ENCODE peak calls at places on chromosomes 5 and 9, in six cellular contexts. Q is brain microvascular endothelial cell, J is heart left ventricle, T is AG09309, D is WERI-Rb-1, N is PC-3. E is an unnamed sample.

GRCh38 chr5:41252036-41252435 is 38.7 kb upstream of the C6 start:
- DNase-seq in Q (no peak), T (no peak), J (no peak), D (no peak), N (peak), E (no peak)

GRCh38 chr9:547309-547708 is 294.2 kb upstream of the DMRT1 start:
- DNase-seq in Q (no peak), N (no peak), T (no peak), J (no peak), D (no peak), E (no peak)

GRCh38 chr5:93583525-93583798 is 440 bp downstream of the NR2F1 start:
- DNase-seq in Q (no peak), T (no peak), D (no peak), N (peak), J (no peak), E (no peak)

GRCh38 chr9:89466451-89467277 is 31.2 kb downstream of the SEMA4D start:
- DNase-seq in Q (no peak), J (no peak), N (no peak), D (no peak), T (no peak), E (no peak)

GRCh38 chr9:32255026-32255425 is 129.4 kb upstream of the ACO1 start:
- DNase-seq in T (no peak), D (no peak), J (no peak), N (no peak), Q (no peak), E (no peak)

GRCh38 chr9:71303351-71303750 is 181.9 kb upstream of the TRPM3 start:
- DNase-seq in N (no peak), T (no peak), J (no peak), D (no peak), Q (no peak), E (no peak)

GRCh38 chr9:86783884-86784283 is 163.4 kb downstream of the GAS1 start:
- DNase-seq in Q (peak), N (no peak), J (no peak), T (peak), D (no peak), E (peak)

GRCh38 chr9:114493521-114494184 is 11.6 kb downstream of the WHRN start:
- DNase-seq in N (no peak), J (no peak), T (no peak), Q (no peak), D (no peak), E (no peak)

GRCh38 chr5:14675865-14676300 is 11.4 kb downstream of the OTULIN start:
- DNase-seq in J (no peak), Q (no peak), N (no peak), T (no peak), D (no peak), E (no peak)

GRCh38 chr9:21777701-21778100 is 24.7 kb upstream of the MTAP start:
- DNase-seq in T (peak), Q (peak), J (no peak), N (peak), D (no peak), E (peak)

GRCh38 chr5:76422175-76422574 is 19.1 kb downstream of the IQGAP2 start:
- DNase-seq in J (no peak), T (no peak), N (no peak), Q (no peak), D (no peak), E (no peak)

GRCh38 chr5:92222449-92222848 is 839.3 kb upstream of the ARRDC3 start:
- DNase-seq in T (no peak), D (peak), Q (peak), N (peak), J (no peak), E (peak)

GRCh38 chr9:111903996-111904395 is 7.4 kb downstream of the UGCG start:
- DNase-seq in D (no peak), N (no peak), J (no peak), T (no peak), Q (no peak), E (no peak)

DNA sequence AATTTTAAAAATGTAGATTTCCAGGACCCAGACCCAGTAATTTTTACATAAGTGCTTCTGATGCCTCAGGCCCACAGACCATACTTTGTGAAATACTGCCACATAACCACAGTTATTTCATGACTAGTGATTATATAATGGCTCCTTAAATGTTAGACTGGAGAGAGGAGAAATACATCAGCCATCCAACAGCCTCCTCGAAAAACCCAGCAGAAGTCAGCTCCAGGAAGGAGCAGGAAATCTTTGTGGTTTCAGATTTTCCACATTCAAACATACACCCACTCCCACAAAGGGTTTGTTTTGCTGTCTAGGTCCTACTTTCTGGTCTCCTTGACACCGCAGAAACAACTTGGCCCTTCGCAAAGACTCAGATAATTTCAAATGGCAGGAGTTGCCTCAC is 455.2 kb downstream of the DTWD2 start:
- DNase-seq in D (no peak), T (no peak), Q (no peak), N (no peak), J (no peak), E (no peak)
- TF ChIP-seq CTCF in D (no peak), T (no peak), Q (no peak), N (no peak), J (no peak), E (no peak)

GRCh38 chr5:175575301-175575700 is 82.6 kb upstream of the HRH2 start:
- DNase-seq in Q (no peak), D (no peak), J (no peak), T (no peak), N (no peak), E (no peak)

GRCh38 chr5:175576096-175576495 is 81.8 kb upstream of the HRH2 start:
- DNase-seq in Q (no peak), N (no peak), T (no peak), J (no peak), D (no peak), E (no peak)

GRCh38 chr5:175569701-175570100 is 88.2 kb upstream of the HRH2 start:
- DNase-seq in T (no peak), Q (no peak), D (no peak), J (no peak), N (no peak), E (no peak)

GRCh38 chr5:175573493-175574269 is 84.2 kb upstream of the HRH2 start:
- DNase-seq in J (no peak), N (no peak), T (no peak), Q (no peak), D (no peak), E (no peak)

GRCh38 chr5:175572922-175573321 is 84.9 kb upstream of the HRH2 start:
- DNase-seq in D (no peak), Q (peak), T (peak), N (no peak), J (peak), E (peak)
- H3K4me3 ChIP-seq in D (no peak), Q (no peak), T (no peak), N (no peak), J (no peak), E (no peak)

GRCh38 chr5:131389869-131390265 is 126.0 kb downstream of the CDC42SE2 start:
- DNase-seq in Q (no peak), J (no peak), T (no peak), D (no peak), N (no peak), E (no peak)
- TF ChIP-seq CTCF in Q (no peak), J (no peak), T (no peak), D (no peak), N (no peak), E (no peak)

GRCh38 chr9:1879501-1879900 is 135.6 kb upstream of the SMARCA2 start:
- DNase-seq in N (no peak), D (no peak), Q (no peak), T (no peak), J (no peak), E (no peak)
- H3K4me3 ChIP-seq in N (no peak), D (no peak), Q (no peak), T (no peak), J (no peak), E (no peak)

GRCh38 chr9:137277329-137278041 is at the start of gene TOR4A:
- DNase-seq in N (peak), D (peak), J (peak), Q (peak), T (no peak), E (peak)
- TF ChIP-seq CTCF in N (peak), D (peak), J (no peak), Q (peak), T (peak), E (peak)

GRCh38 chr5:143398451-143399237 is 4.8 kb downstream of the NR3C1 start:
- DNase-seq in T (no peak), D (no peak), Q (no peak), N (peak), J (no peak), E (no peak)

GRCh38 chr5:143398053-143398355 is 5.5 kb downstream of the NR3C1 start:
- DNase-seq in Q (no peak), D (no peak), T (no peak), N (no peak), J (no peak), E (no peak)

GRCh38 chr5:143396353-143396940 is 7.0 kb downstream of the NR3C1 start:
- DNase-seq in T (no peak), D (no peak), N (no peak), Q (no peak), J (no peak), E (no peak)

GRCh38 chr5:143395638-143396352 is 7.7 kb downstream of the NR3C1 start:
- DNase-seq in T (no peak), N (peak), D (no peak), Q (no peak), J (no peak), E (no peak)

GRCh38 chr5:143397302-143398052 is 6.0 kb downstream of the NR3C1 start:
- DNase-seq in N (no peak), J (no peak), Q (no peak), D (no peak), T (no peak), E (no peak)
- H3K4me3 ChIP-seq in N (peak), J (peak), Q (peak), D (no peak), T (peak), E (peak)

GRCh38 chr5:143217065-143217803 is 186.3 kb downstream of the NR3C1 start:
- DNase-seq in N (no peak), D (peak), T (no peak), J (no peak), Q (no peak), E (no peak)
- TF ChIP-seq CTCF in N (no peak), D (peak), T (no peak), J (no peak), Q (peak), E (no peak)

GRCh38 chr9:76036762-76037161 is 146.3 kb downstream of the PCSK5 start:
- DNase-seq in D (no peak), T (no peak), J (no peak), N (no peak), Q (no peak), E (no peak)

GRCh38 chr9:76034049-76034448 is 143.6 kb downstream of the PCSK5 start:
- DNase-seq in D (no peak), N (no peak), Q (no peak), T (no peak), J (no peak), E (no peak)

GRCh38 chr9:76027426-76027825 is 137.0 kb downstream of the PCSK5 start:
- DNase-seq in T (no peak), N (no peak), D (no peak), J (no peak), Q (no peak), E (no peak)

GRCh38 chr9:76032652-76033373 is 142.3 kb downstream of the PCSK5 start:
- DNase-seq in N (no peak), T (no peak), D (no peak), J (no peak), Q (no peak), E (no peak)
- H3K4me3 ChIP-seq in N (no peak), T (no peak), D (no peak), J (no peak), Q (no peak), E (no peak)

GRCh38 chr5:177448244-177448950 is 1.8 kb downstream of the PRR7 start:
- DNase-seq in J (no peak), N (no peak), Q (no peak), T (no peak), D (no peak), E (no peak)

GRCh38 chr5:177447066-177447610 is 524 bp downstream of the PRR7 start:
- DNase-seq in J (no peak), Q (no peak), D (peak), N (peak), T (no peak), E (no peak)

GRCh38 chr5:177445052-177446016 is 1.3 kb upstream of the PRR7 start:
- DNase-seq in D (no peak), Q (no peak), N (no peak), T (no peak), J (no peak), E (no peak)

GRCh38 chr5:177447611-177448243 is 1.1 kb downstream of the PRR7 start:
- DNase-seq in J (peak), N (peak), Q (no peak), T (no peak), D (no peak), E (peak)

GRCh38 chr5:177446184-177447065 is at the start of gene PRR7:
- DNase-seq in J (peak), N (peak), T (no peak), D (peak), Q (peak), E (peak)
- TF ChIP-seq CTCF in J (no peak), N (no peak), T (no peak), D (no peak), Q (peak), E (no peak)